ENCODE peak calls at places on chromosomes 2 and 18, in four cellular contexts. R is lung, Z is tibial nerve, L is cardiac muscle cell. U is an unnamed sample.

GRCh38 chr2:96267159-96267971 is 1.3 kb downstream of the CIAO1 start:
- DNase-seq in R (no peak), L (peak; percentile 56), Z (no peak), U (peak; percentile 36)

GRCh38 chr2:2229898-2230817 is 100.9 kb downstream of the MYT1L start:
- DNase-seq in R (no peak), Z (no peak), L (peak; percentile 4), U (no peak)

GRCh38 chr18:13161276-13161899 is 57.2 kb upstream of the LDLRAD4 start:
- DNase-seq in L (no peak), R (no peak), Z (no peak), U (no peak)

GRCh38 chr2:17830053-17831034 is 14.1 kb downstream of the MSGN1 start:
- DNase-seq in R (peak; percentile 56), Z (peak; percentile 54), L (peak; percentile 91), U (no peak)

GRCh38 chr2:137096693-137097092 is 331.3 kb downstream of the THSD7B start:
- DNase-seq in L (no peak), Z (no peak), R (no peak), U (no peak)

GRCh38 chr2:38380397-38381130 is 3.5 kb upstream of the ATL2 start:
- DNase-seq in L (no peak), R (no peak), Z (no peak), U (peak; percentile 34)

GRCh38 chr2:202035089-202035940 is 1.7 kb downstream of the FZD7 start:
- DNase-seq in L (peak; percentile 75), Z (peak; percentile 59), R (no peak), U (peak; percentile 55)

GRCh38 chr2:69221960-69222751 is 164.9 kb downstream of the GFPT1 start:
- DNase-seq in Z (no peak), L (no peak), R (no peak), U (no peak)

GRCh38 chr2:155190342-155190741 is 491.8 kb downstream of the KCNJ3 start:
- DNase-seq in L (no peak), Z (no peak), R (no peak), U (no peak)

GRCh38 chr18:49185636-49186035 is 234.9 kb upstream of the SMAD7 start:
- DNase-seq in Z (no peak), R (no peak), L (no peak), U (no peak)

GRCh38 chr2:195202163-195202845 is 454.7 kb upstream of the SLC39A10 start:
- DNase-seq in R (no peak), Z (no peak), L (no peak), U (no peak)

GRCh38 chr2:153875801-153876466 is 4.2 kb downstream of the GALNT13 start:
- DNase-seq in Z (no peak), L (no peak), R (no peak), U (no peak)

GRCh38 chr18:32714571-32715148 is 58.2 kb downstream of the KLHL14 start:
- DNase-seq in R (peak; percentile 34), L (peak; percentile 77), Z (peak; percentile 58), U (no peak)

GRCh38 chr18:26307161-26307773 is 81.0 kb downstream of the TAF4B start:
- DNase-seq in L (peak; percentile 66), Z (peak; percentile 32), R (no peak), U (no peak)

DNA sequence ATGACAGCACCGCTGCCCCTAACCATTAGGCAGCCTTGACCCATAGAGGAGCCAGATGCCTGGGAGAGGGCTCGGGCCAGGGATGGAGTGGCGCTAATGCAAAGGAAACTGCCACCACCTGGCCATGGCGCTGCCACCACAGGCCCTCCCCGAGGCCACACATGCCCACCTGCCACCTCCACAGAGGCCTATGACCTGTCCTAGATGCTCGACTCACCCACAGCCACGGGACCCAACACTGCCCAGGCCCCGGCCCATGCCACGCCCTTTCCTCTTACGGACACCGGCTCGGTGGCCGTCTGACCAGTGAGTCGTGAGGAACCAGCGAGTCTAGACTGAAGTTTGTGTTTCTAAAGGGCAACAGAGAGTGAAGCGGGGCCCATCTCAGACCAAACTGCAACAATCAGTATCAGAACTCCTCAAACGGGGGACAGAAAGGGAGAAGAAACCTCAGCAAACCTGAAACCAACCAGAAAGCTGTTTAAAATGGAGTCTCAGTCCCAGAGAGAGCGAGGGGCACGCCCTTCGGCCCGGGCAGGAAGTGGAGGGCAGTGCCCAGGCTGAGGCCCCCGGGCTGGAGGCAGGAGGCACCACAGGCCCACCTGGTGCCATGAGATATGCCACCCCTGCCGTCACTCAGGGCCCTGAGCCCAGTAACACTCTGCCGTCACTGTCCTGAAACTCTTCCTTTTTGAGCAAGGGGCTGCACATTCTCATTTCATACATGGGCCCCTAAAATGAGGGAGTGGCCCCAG is 711 bp downstream of the GPR17 start:
- DNase-seq in Z (no peak), L (no peak), R (no peak), U (peak; percentile 25)
- H3K4me1 ChIP-seq in Z (no peaks in the 10 kb centered on the region), L (peaks cover 4% of the 10 kb centered on the region), R (peaks cover 47% of the 10 kb centered on the region), U (peaks cover 20% of the 10 kb centered on the region)

DNA sequence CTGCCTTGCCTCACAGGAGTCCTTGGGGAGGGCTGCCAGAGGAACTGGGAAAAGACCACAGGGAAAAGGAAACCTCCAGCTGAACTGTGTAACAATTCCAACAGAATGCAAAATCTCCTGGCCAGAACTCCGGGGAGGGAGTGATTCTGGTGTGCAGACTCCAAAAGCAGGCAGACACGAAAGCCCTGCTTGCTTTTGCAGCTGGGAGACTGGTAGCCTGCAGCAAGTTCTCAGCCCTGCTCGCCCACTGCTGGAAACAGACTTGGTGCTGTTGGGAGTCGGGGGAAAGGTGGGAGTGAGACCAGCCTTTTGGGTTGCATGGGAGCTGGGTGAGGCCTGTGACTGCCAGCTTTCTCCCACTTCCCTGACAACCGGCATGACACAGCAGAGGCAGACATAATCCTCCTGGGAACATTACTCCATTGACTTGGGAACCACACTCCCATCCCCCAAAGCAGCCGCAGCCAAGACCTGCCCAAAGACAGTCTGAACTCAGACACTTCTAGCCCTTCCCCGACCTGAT is 26.0 kb upstream of the NMI start:
- DNase-seq in Z (no peak), L (no peak), R (no peak), U (no peak)
- H3K27ac ChIP-seq in Z (peak overlapping the region; percentile 63), L (no peak overlapping the region), R (no peak overlapping the region), U (no peak overlapping the region)

DNA sequence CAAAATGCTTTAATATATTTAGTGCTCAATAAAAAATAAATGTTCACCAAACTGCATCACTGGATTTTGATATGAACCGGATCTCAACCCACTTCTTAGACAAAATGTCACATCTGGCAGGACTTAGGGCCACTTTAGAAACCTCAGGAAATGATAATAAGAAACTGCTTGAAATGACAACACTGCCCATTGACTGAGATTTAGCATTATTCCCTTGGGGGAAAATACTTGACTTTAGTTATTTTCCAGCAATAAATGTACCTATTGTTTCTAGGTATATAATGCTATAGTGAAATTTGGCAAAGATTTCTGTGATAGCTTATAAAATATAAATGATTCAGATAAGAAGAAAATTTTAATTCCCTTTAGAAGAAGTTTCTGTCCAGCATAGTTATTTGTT is 195.1 kb downstream of the ICOS start:
- DNase-seq in L (no peak), R (no peak), Z (no peak), U (no peak)
- H3K4me3 ChIP-seq in L (no peak overlapping the region), R (no peak overlapping the region), Z (no peak overlapping the region), U (no peak overlapping the region)

GRCh38 chr18:3189884-3190283 is 29.9 kb downstream of the MYOM1 start:
- DNase-seq in L (no peak), Z (no peak), R (no peak), U (no peak)
- H3K4me1 ChIP-seq in L (peaks cover 12% of the 10 kb centered on the region), Z (no peaks in the 10 kb centered on the region), R (no peaks in the 10 kb centered on the region), U (no peaks in the 10 kb centered on the region)

GRCh38 chr18:46917808-46918600 is 602 bp downstream of the KATNAL2 start:
- DNase-seq in Z (peak; percentile 44), R (peak; percentile 33), L (peak; percentile 61), U (no peak)

GRCh38 chr18:46917108-46917807 is at the start of the genes KATNAL2 and PIAS2:
- DNase-seq in Z (peak; percentile 63), L (peak; percentile 92), R (peak; percentile 70), U (peak; percentile 78)

GRCh38 chr18:46916551-46917107 is 678 bp downstream of the PIAS2 start:
- DNase-seq in L (no peak), R (no peak), Z (peak; percentile 8), U (no peak)

GRCh38 chr18:46920067-46920466 is 2.7 kb downstream of the KATNAL2 start:
- DNase-seq in L (no peak), R (no peak), Z (no peak), U (no peak)

GRCh38 chr18:46915800-46916550 is 1.3 kb downstream of the PIAS2 start:
- DNase-seq in R (no peak), Z (no peak), L (no peak), U (no peak)
- H3K27ac ChIP-seq in R (no peak overlapping the region), Z (peak overlapping the region; percentile 90), L (peak overlapping the region; percentile 89), U (peak overlapping the region; percentile 56)

DNA sequence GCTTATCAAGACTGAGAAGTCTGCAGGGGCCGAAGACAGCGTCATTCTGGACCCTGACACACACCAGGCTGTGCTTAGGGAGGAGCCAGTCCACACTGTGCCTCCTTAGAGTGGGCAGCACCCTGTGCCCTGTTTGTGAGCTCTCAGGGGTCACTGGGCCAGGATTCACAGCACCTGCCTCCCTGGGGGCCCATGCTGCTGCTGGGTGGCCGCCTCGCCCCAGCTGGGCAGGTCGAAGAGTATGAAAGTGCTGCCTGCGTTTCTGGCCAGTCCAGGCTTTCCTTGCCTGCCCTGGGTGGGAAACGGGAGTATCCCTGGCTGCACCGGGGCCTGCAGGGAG is 15.4 kb upstream of the GPR55 start:
- DNase-seq in L (no peak), Z (no peak), R (no peak), U (no peak)
- H3K4me3 ChIP-seq in L (no peak overlapping the region), Z (no peak overlapping the region), R (no peak overlapping the region), U (no peak overlapping the region)

U was measured in CD8-positive, alpha-beta memory T cell.